ENCODE peak calls at places on chromosomes 4 and X, in four cellular contexts. D is right atrium auricular region; I is CD8-positive, alpha-beta T cell; M is thoracic aorta. O is an unnamed sample.

GRCh38 chr4:31422006-31422405 is 701.8 kb downstream of the PCDH7 start:
- DNase-seq in D (no peak), I (no peak), M (no peak), O (no peak)

GRCh38 chr4:11440481-11441181 is 11.9 kb upstream of the HS3ST1 start:
- DNase-seq in D (no peak), M (no peak), I (no peak), O (no peak)

GRCh38 chrX:54447461-54447860 is 7.3 kb downstream of the TSR2 start:
- DNase-seq in M (no peak), I (no peak), D (no peak), O (no peak)

GRCh38 chrX:6708041-6708440 is 173.1 kb upstream of the VCX3A start:
- DNase-seq in M (no peak), D (no peak), I (no peak), O (no peak)

GRCh38 chr4:45475490-45475889 is 648.4 kb downstream of the GABRG1 start:
- DNase-seq in I (no peak), D (no peak), M (no peak), O (no peak)

GRCh38 chr4:57876934-57877554 is 766.9 kb upstream of the IGFBP7 start:
- DNase-seq in D (no peak), M (no peak), I (no peak), O (no peak)

GRCh38 chrX:122241959-122242358 is 942.1 kb upstream of the GRIA3 start:
- DNase-seq in D (no peak), I (no peak), M (no peak), O (no peak)

GRCh38 chr4:59518005-59518823 is 1681.9 kb upstream of the ADGRL3 start:
- DNase-seq in I (no peak), M (no peak), D (no peak), O (no peak)

GRCh38 chr4:89069481-89069880 is 12.5 kb upstream of the FAM13A start:
- DNase-seq in M (no peak), I (no peak), D (no peak), O (no peak)

GRCh38 chrX:2497961-2498780 is 2.6 kb downstream of the DHRSX start:
- DNase-seq in M (no peak), I (no peak), D (no peak), O (no peak)

GRCh38 chr4:16598241-16599224 is 299.9 kb downstream of the LDB2 start:
- DNase-seq in I (no peak), D (no peak), M (no peak), O (no peak)

GRCh38 chr4:179195887-179196286 is 1753.7 kb upstream of the AGA start:
- DNase-seq in D (no peak), M (no peak), I (no peak), O (no peak)

GRCh38 chr4:94131212-94131611 is 76.5 kb upstream of the SMARCAD1 start:
- DNase-seq in D (no peak), M (no peak), I (no peak), O (no peak)

GRCh38 chr4:94127707-94128328 is 79.8 kb upstream of the SMARCAD1 start:
- DNase-seq in I (no peak), M (no peak), D (no peak), O (no peak)

DNA sequence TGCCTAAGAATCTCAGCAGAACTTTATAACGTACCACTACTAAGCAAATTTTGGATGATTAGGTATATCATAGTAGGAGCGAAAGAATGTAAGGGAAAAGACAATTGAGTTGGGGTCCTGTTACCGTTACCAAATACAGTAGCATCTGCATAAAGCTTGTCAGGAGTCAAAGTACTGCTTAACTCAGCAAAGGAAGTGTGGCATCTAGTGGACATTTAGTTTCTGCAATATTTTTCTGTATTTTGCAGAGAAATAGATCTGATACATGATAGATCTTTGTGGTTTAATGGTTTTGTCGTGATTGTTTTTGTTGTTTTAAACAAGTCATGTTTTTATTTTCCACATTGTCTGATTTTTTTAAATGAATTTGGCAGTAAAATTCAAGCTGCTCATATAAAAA is 81.0 kb upstream of the SMARCAD1 start:
- DNase-seq in M (no peak), I (no peak), D (no peak), O (no peak)
- TF ChIP-seq CTCF in M (no peak), I (no peak), D (peak), O (peak)

DNA sequence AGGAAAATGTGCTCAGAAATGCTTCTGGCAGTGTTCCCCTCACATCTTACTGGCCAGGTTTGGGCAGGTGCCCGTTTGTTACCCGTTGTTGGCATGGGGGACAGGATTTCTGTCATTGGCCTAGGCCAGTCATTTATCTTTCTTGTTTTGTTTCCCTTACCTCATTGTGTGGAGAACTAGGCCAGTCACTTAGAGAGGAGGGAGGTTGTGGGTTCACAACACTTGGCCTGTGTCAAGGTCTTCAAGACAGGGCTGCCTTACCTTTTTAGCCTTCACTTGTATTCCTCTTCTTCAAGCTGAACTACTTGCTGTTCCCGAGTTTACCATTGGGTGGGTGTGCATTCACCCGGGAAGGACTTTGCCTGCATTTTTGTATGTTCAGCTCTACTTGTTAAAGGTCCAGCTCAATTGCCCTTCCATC is 17.7 kb downstream of the SNX25 start:
- DNase-seq in D (no peak), M (no peak), I (no peak), O (no peak)
- TF ChIP-seq CTCF in D (no peak), M (no peak), I (no peak), O (peak)

GRCh38 chr4:48653217-48654014 is 126.7 kb downstream of the FRYL start:
- DNase-seq in M (no peak), D (peak), I (no peak), O (peak)

GRCh38 chr4:48651869-48652447 is 128.1 kb downstream of the FRYL start:
- DNase-seq in D (no peak), I (no peak), M (no peak), O (no peak)

GRCh38 chr4:48649505-48649904 is 130.6 kb downstream of the FRYL start:
- DNase-seq in M (no peak), I (no peak), D (no peak), O (no peak)

DNA sequence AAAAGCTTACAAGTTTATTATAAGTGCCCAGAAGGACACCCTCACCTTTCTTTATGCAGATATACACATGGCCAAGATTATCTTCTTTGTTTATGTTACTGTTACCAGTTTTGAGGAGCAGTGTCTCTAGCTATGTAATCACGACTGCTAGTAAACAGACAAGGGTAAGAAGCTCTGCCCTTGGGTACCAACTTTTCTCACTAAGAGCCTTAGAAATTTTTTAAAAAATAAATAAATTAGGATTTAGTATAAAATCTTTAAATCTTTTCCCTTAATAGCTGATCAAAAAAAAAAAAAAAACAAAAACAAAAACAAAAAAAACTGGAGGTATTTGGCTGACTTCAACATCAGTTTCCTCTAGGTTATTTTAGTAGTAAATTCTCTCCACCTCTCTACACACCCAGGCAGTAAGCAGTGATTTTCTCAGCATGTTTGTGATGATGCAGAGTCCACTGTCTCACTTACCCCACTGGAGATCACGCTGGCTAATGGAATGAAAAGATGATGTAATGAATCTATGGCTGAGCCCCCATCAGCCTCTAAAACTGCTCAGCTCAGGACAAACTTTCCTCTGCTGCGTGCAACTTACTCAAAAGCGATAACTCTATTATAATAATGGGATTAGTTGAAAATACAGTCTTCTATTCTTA is 125.9 kb downstream of the FRYL start:
- DNase-seq in I (no peak), M (no peak), D (no peak), O (no peak)
- TF ChIP-seq CTCF in I (no peak), M (no peak), D (no peak), O (no peak)

DNA sequence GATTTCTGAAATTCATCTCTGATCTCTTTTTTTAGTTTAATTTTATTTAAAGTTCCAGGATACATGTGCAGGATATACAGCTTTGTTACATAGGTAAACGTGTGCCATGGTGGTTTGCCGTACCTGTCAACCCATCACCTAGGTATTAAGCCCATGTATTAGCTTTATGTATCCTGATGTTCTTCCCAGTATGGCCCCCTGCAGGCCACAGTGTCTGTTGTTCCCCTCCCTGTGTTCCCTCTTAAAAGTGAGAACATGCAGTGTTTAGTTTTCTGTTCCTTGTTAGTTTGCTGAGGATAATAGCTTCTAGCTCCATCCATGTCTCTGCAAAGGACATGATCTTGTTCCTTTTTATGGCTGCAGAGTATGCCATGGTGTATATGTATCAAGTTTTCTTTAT is 153.2 kb downstream of the RAPGEF2 start:
- DNase-seq in M (no peak), D (no peak), I (no peak), O (no peak)
- TF ChIP-seq CTCF in M (no peak), D (no peak), I (no peak), O (no peak)

DNA sequence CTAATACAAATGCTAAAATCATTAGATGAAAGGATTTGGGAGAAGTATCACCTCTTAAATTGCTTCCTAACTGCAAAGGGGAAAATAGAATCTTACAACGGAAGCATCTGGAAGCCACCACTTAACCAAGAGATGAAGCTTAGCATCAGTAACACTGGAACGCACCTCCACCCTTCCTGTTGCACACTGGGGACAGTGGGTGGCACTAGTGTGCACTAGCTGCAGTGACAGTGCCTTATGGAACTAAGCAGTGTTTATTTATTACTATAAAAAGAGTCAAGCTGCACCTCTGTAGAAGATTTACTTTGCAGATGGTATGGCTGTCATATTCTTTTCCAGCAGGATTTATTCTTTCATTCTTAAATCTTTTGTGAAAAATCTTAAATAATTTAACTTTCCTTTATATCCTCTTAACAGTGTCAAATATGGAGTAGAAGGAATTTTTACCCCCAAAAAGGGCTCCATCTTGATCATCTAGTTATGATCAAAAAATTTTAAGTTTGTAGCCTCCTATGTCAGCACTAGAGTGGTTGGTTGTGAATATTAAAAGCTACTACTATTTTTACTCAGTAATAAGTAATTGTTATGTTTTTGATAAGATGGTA is 76.7 kb downstream of the SCD5 start:
- DNase-seq in I (no peak), M (no peak), D (no peak), O (no peak)
- TF ChIP-seq CTCF in I (no peak), M (no peak), D (peak), O (peak)

DNA sequence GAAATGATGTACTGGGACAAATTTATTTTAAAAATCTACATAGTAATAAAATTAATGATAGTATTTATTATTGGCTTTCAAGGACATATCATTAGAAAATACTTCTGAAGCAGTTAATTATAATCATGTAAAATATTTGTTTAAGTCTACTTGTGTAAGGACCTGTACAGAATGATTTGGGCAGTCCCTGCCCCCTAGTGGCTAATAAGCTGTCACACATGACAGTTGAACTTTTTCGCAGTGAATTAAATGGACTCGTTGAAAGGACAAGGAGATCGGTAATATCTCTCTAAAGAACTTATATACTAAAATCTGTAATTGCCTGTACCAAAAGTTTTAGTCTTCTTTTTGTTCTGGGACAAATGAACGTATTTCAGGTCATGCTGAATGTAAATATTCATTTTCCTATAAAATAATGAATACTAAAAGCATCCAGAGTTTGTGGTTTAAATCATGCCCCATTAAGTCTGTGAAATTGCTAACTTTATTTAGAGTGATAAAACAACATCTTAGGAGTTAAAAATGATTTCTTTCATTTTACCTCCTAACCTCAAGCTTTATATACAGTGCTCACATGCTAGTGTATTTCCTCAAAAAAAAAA is 13.6 kb downstream of the EXOC1 start:
- DNase-seq in D (no peak), I (no peak), M (no peak), O (no peak)
- TF ChIP-seq CTCF in D (peak), I (peak), M (peak), O (peak)

DNA sequence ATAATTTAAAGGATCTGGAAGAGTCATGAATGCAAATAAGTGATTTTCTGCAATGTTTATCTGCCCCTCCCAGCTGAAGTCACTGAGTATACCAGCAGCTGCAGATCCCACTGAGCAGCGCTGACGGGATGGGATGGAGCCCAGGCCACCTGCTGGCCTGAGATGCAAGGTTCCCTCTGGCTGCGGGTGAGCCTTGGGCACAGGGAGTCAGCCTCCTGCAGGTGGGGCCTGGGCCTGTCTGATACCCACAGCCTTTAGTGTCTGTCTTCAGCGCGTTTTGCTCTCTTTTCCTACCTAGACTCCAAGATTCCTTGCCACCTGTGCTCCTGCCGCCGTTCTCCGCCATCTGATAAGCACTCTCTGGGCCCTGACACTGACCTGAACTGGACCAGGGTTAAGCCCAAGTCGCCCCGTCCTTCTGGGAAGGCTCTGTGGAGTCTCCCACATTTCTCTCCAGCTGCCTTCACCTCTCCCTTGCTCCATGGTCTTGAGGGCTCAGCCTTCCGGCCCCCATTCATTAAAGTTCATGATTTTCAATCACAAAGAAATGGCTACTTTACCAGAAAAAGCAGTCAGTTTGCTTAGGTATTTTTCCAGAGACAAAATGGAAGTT is 223.1 kb upstream of the FAT1 start:
- DNase-seq in M (no peak), D (no peak), I (no peak), O (no peak)
- TF ChIP-seq CTCF in M (no peak), D (no peak), I (no peak), O (peak)

GRCh38 chrX:118878977-118879376 is 55.4 kb downstream of the ZCCHC12 start:
- DNase-seq in D (no peak), I (no peak), M (no peak), O (no peak)
- TF ChIP-seq CTCF in D (no peak), I (no peak), M (no peak), O (no peak)

DNA sequence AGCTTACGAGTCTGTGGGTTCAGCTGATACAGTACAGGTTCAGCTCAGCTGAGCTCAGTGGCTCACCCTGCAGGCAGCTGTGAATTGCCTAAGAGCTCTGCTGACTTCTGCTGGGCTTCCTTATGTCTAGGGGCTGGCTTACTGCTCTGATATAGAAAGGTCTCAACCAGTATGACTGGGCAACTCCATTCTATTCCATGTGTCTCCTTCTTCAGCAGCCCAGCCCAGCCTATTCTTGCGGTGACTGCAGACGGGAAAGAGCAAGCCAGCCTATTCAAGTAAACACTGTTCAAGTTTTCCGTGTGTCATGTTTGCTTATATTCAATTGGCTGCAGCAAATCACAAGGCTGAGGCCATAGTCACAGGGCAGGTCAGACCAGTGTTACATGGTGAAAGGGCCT is 615.4 kb upstream of the ZFP42 start:
- DNase-seq in M (no peak), D (no peak), I (no peak), O (no peak)
- TF ChIP-seq CTCF in M (no peak), D (no peak), I (no peak), O (peak)

O was measured in neural crest cell.